ENCODE peak calls at places on chromosomes 3 and 15, in six cellular contexts. G is Panc1, L is retinal pigment epithelial cell, H is sigmoid colon, X is fibroblast of mammary gland, O is A549. E is an unnamed sample.

GRCh38 chr3:130582457-130583155 is 65.6 kb downstream of the COL6A6 start:
- DNase-seq in G (no peak), L (no peak), H (no peak), X (no peak), O (no peak), E (no peak)

GRCh38 chr15:33584797-33585196 is 274.0 kb downstream of the RYR3 start:
- DNase-seq in G (peak; percentile 7), L (no peak), H (no peak), X (peak; percentile 69), O (no peak), E (peak; percentile 58)

GRCh38 chr3:4726549-4726948 is 233.4 kb downstream of the ITPR1 start:
- DNase-seq in G (no peak), L (no peak), H (no peak), X (peak; percentile 66), O (no peak), E (no peak)

GRCh38 chr3:70042683-70043082 is 43.1 kb downstream of the SAMMSON start:
- DNase-seq in G (no peak), L (no peak), H (no peak), X (no peak), O (no peak), E (no peak)

GRCh38 chr3:71581451-71581980 is 2.0 kb downstream of the FOXP1 start:
- DNase-seq in G (no peak), L (no peak), H (peak; percentile 70), X (no peak), O (no peak), E (peak; percentile 36)

GRCh38 chr15:53588773-53589172 is 170.7 kb downstream of the WDR72 start:
- DNase-seq in G (no peak), L (no peak), H (no peak), X (peak; percentile 70), O (peak; percentile 25), E (peak; percentile 1)

GRCh38 chr15:65286069-65286703 is 497 bp downstream of the PARP16 start:
- DNase-seq in G (no peak), L (no peak), H (no peak), X (no peak), O (no peak), E (no peak)

GRCh38 chr3:147420361-147421183 is 11.4 kb downstream of the ZIC1 start:
- DNase-seq in G (no peak), L (no peak), H (no peak), X (no peak), O (no peak), E (no peak)

GRCh38 chr3:143895805-143896204 is 47.5 kb upstream of the SLC9A9 start:
- DNase-seq in G (no peak), L (no peak), H (no peak), X (peak; percentile 17), O (no peak), E (no peak)

GRCh38 chr15:34582461-34583357 is 742 bp downstream of the GOLGA8B start:
- DNase-seq in G (no peak), L (no peak), H (no peak), X (no peak), O (peak; percentile 55), E (peak; percentile 16)

GRCh38 chr3:16449369-16449768 is 64.1 kb downstream of the RFTN1 start:
- DNase-seq in G (no peak), L (no peak), H (no peak), X (no peak), O (no peak), E (no peak)

GRCh38 chr3:188890572-188891270 is 281.1 kb upstream of the TPRG1 start:
- DNase-seq in G (no peak), L (no peak), H (no peak), X (peak; percentile 76), O (no peak), E (peak; percentile 69)

GRCh38 chr3:122913539-122914100 is 113.9 kb downstream of the SEMA5B start:
- DNase-seq in G (no peak), L (no peak), H (no peak), X (no peak), O (no peak), E (no peak)

GRCh38 chr3:133573629-133574194 is at the start of gene CDV3:
- DNase-seq in G (no peak), L (no peak), H (no peak), X (no peak), O (no peak), E (no peak)

GRCh38 chr3:104425416-104425815 is 941.3 kb upstream of the ALCAM start:
- DNase-seq in G (no peak), L (no peak), H (no peak), X (no peak), O (no peak), E (no peak)

GRCh38 chr3:61530355-61530754 is 31.0 kb upstream of the PTPRG start:
- DNase-seq in G (no peak), L (peak; percentile 15), H (no peak), X (peak; percentile 56), O (no peak), E (peak; percentile 14)

GRCh38 chr15:49900036-49900435 is 219.0 kb downstream of the ATP8B4 start:
- DNase-seq in G (no peak), L (no peak), H (no peak), X (no peak), O (no peak), E (peak; percentile 76)

GRCh38 chr3:45653205-45653604 is 36.0 kb upstream of the SACM1L start:
- DNase-seq in G (no peak), L (no peak), H (no peak), X (no peak), O (no peak), E (no peak)

GRCh38 chr3:51733859-51734571 is 27.1 kb downstream of the GRM2 start:
- DNase-seq in G (no peak), L (no peak), H (no peak), X (no peak), O (no peak), E (no peak)

GRCh38 chr15:33699691-33700447 is 268.4 kb upstream of the CHRM5 start:
- DNase-seq in G (no peak), L (no peak), H (no peak), X (peak; percentile 28), O (no peak), E (peak; percentile 10)

DNA sequence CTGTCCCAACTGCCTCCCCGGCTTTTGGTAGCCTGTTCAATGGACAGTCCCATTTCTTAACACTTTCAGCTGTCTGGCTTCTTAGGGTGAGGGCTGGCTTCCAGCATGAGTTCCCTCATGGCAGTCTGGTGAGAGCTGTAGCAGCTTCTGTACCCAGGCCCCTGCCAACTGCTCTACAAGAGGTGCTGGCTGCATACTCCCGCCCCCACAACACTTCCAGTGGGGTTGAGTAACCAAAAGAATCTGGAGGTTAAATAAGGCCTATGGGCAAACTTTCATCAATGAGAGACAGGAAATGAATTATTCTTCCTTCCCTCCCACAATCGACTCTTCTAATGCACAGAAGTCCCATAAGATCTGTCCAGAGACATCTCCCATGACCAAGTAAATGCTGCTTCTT is 145.0 kb downstream of the NEK10 start:
- DNase-seq in G (no peak), L (no peak), H (no peak), X (peak; percentile 58), O (no peak), E (peak; percentile 52)
- H3K4me3 ChIP-seq in G (no peak overlapping the region), L (no peak overlapping the region), H (no peak overlapping the region), X (no peak overlapping the region), O (no peak overlapping the region), E (no peak overlapping the region)

GRCh38 chr3:50609743-50610085 is 1.9 kb downstream of the CISH start:
- DNase-seq in G (no peak), L (no peak), H (no peak), X (no peak), O (no peak), E (no peak)
- TF ChIP-seq CTCF in G (no peak), L (no peak), H (no peak), X (no peak), O (no peak), E (no peak)

DNA sequence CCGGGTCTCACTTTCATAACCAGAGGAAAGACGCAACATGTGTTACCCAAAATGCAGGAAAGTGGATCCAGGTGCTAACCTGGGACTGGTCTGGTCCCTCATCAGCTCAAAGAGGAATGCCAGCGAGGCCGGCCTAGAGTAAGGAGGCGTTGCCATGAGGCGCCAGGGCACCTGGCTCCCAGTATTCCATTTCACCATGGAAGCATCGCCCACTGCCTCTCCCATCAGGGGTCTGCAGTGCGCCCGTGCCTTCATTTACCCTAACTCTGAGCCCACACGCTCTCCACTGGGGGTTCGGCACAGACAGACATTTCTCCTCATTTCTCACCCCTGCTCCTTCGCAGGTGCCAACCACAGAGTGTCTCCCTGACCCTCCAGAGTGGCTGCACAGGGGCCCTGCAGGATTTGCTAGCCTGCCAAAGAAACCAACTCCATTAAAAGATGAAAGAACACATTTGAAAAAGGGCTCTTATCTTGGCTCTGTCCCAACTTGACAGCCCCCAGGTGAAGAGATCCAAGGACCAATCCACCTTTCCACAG is 61.5 kb downstream of the ABTB1 start:
- DNase-seq in G (no peak), L (no peak), H (no peak), X (no peak), O (no peak), E (no peak)
- H3K4me3 ChIP-seq in G (no peak overlapping the region), L (no peak overlapping the region), H (no peak overlapping the region), X (no peak overlapping the region), O (no peak overlapping the region), E (no peak overlapping the region)

GRCh38 chr15:48109856-48110531 is 10.8 kb upstream of the SLC24A5 start:
- DNase-seq in G (no peak), L (no peak), H (no peak), X (no peak), O (no peak), E (no peak)

GRCh38 chr15:48109212-48109611 is 11.6 kb upstream of the SLC24A5 start:
- DNase-seq in G (no peak), L (no peak), H (no peak), X (no peak), O (no peak), E (no peak)

DNA sequence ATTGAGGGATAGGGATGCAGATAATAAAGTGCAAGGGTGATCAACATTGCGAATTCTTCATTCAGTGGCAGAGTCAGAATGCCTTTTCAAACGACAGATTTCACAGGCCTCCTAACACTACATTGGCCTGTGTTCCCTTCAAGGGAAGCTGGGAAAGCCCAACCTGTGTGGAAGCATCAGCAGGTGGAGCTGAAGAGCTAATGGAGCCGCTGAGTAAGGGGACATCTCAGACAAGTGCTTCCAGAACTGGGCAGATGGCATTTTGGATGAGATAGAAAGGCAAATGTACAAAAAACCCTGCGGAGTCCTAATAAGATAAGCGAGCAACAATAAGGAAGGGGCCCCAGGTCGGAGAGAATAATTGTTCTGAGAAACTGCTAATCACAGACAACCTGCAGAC is 8.5 kb upstream of the SLC24A5 start:
- DNase-seq in G (no peak), L (no peak), H (no peak), X (peak; percentile 15), O (no peak), E (peak; percentile 8)
- TF ChIP-seq CTCF in G (peak; percentile 69), L (peak; percentile 73), H (no peak), X (peak; percentile 24), O (peak; percentile 14), E (peak; percentile 41)

DNA sequence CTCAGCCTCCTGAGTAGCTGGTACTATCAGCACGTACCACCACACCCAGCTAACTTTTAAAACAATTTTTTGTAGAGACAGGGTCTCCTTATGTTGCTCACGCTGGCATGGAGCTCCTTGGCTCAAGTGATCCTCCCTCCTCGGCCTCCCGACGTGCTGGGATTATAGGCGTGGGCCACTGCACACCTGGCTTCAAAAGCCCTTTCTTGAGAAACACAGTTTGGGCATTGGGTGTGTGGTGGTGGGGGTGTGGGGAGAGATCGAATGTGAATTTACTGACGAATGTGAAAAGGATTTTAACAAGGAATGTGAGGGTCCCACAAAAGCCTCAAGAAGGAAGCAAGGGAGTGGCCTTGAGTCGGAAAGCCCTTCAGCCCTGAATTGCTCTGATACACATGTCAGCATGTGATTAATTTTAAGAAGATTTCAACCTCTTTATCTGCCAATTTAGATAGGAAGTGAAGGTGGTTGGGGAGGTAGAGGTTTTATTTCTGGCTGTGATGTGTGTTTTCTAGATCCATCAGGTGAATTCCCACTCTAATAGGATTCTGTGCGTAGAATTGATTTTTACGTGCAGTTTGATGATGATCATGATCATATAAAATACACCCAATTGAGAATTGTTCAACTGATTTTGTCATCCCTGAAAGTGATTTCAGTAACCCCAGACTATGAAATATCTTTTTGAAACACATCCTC is 1.1 kb downstream of the CCR4 start:
- DNase-seq in G (no peak), L (no peak), H (no peak), X (no peak), O (no peak), E (no peak)
- H3K4me3 ChIP-seq in G (no peak overlapping the region), L (no peak overlapping the region), H (no peak overlapping the region), X (no peak overlapping the region), O (no peak overlapping the region), E (no peak overlapping the region)

E was measured in AG10803.